ENCODE peak calls at places on chromosome 10, in six cellular contexts. I, B, R, H, N and F are unnamed samples. For H3K4me1, the result is how much of the 10 kb centered on the place peaks cover.

GRCh38 chr10:58412502-58412961 is 27.3 kb downstream of the TFAM start:
- DNase-seq in H (peak), R (no peak), I (peak), B (peak), N (no peak), F (no peak)

GRCh38 chr10:60572511-60573194 is 183.0 kb upstream of the ANK3 start:
- DNase-seq in I (no peak), B (no peak), R (no peak), H (peak), N (no peak), F (no peak)

GRCh38 chr10:113103131-113103830 is 153.2 kb downstream of the TCF7L2 start:
- DNase-seq in B (no peak), I (no peak), H (no peak), N (no peak), R (no peak), F (peak)

GRCh38 chr10:1461016-1461415 is 276.3 kb downstream of the ADARB2 start:
- DNase-seq in R (no peak), B (no peak), H (no peak), I (no peak), N (no peak), F (no peak)

GRCh38 chr10:62112325-62112724 is 156.3 kb downstream of the RTKN2 start:
- DNase-seq in B (no peak), H (no peak), R (no peak), I (no peak), N (no peak), F (no peak)

GRCh38 chr10:112375721-112376577 is 2.0 kb downstream of the ACSL5 start:
- DNase-seq in H (no peak), B (no peak), I (no peak), R (peak), N (peak), F (peak)

GRCh38 chr10:88478256-88478655 is 104.9 kb downstream of the RNLS start:
- DNase-seq in N (no peak), H (no peak), R (no peak), B (peak), I (no peak), F (no peak)

GRCh38 chr10:7789390-7789789 is 1.4 kb downstream of the ATP5F1C start:
- DNase-seq in B (no peak), I (no peak), N (no peak), H (no peak), R (no peak), F (no peak)

GRCh38 chr10:53786236-53786635 is 1013.7 kb upstream of the MBL2 start:
- DNase-seq in H (peak), N (no peak), R (no peak), I (no peak), B (no peak), F (no peak)

GRCh38 chr10:113960617-113961260 is 82.9 kb upstream of the ADRB1 start:
- DNase-seq in B (no peak), H (peak), R (no peak), I (no peak), N (no peak), F (no peak)

GRCh38 chr10:6815346-6815745 is 235.3 kb upstream of the PRKCQ start:
- DNase-seq in N (no peak), H (no peak), I (no peak), R (no peak), B (no peak), F (no peak)

GRCh38 chr10:72694476-72695369 is 2.8 kb downstream of the MCU start:
- DNase-seq in I (peak), N (no peak), R (no peak), B (no peak), H (peak), F (no peak)

GRCh38 chr10:21496285-21497176 is 29.0 kb downstream of the SKIDA1 start:
- DNase-seq in R (peak), H (peak), N (peak), B (no peak), I (peak), F (peak)

GRCh38 chr10:43209064-43209455 is 57.8 kb downstream of the RASGEF1A start:
- DNase-seq in I (no peak), R (peak), B (no peak), H (no peak), N (no peak), F (peak)

GRCh38 chr10:132962623-132963429 is 20.5 kb upstream of the CFAP46 start:
- DNase-seq in N (no peak), I (no peak), B (no peak), R (no peak), H (no peak), F (no peak)

GRCh38 chr10:78377362-78377761 is 343.7 kb downstream of the RPS24 start:
- DNase-seq in I (no peak), N (no peak), H (peak), R (no peak), B (no peak), F (no peak)

GRCh38 chr10:110918269-110918632 is 729 bp downstream of the BBIP1 start:
- DNase-seq in N (peak), R (peak), B (peak), H (peak), I (peak), F (peak)

GRCh38 chr10:95304463-95304862 is 13.7 kb upstream of the PDLIM1 start:
- DNase-seq in H (peak), N (no peak), R (no peak), B (no peak), I (no peak), F (no peak)

GRCh38 chr10:62616885-62617635 is 187.5 kb upstream of the ADO start:
- DNase-seq in I (no peak), R (no peak), B (no peak), H (no peak), N (no peak), F (no peak)

GRCh38 chr10:25257646-25258045 is 82.8 kb downstream of the GPR158 start:
- DNase-seq in I (no peak), B (no peak), N (no peak), R (no peak), H (no peak), F (no peak)

GRCh38 chr10:130430291-130430690 is 294.1 kb downstream of the GLRX3 start:
- DNase-seq in H (no peak), B (no peak), I (no peak), N (no peak), R (no peak), F (no peak)

GRCh38 chr10:70461397-70462348 is 16.9 kb upstream of the PALD1 start:
- DNase-seq in I (peak), H (peak), N (peak), R (peak), B (no peak), F (no peak)

GRCh38 chr10:84820121-84820520 is 491.7 kb downstream of the CCSER2 start:
- DNase-seq in R (no peak), I (no peak), B (no peak), H (no peak), N (no peak), F (no peak)

GRCh38 chr10:10774416-10774815 is 243.3 kb upstream of the CELF2 start:
- DNase-seq in R (no peak), B (no peak), I (no peak), H (no peak), N (no peak), F (no peak)

GRCh38 chr10:69807696-69808095 is 6.0 kb downstream of the COL13A1 start:
- DNase-seq in I (no peak), B (no peak), R (no peak), N (no peak), H (no peak), F (no peak)

GRCh38 chr10:89522463-89522862 is 12.9 kb downstream of the SLC16A12 start:
- DNase-seq in B (no peak), R (no peak), N (no peak), H (no peak), I (no peak), F (no peak)

GRCh38 chr10:79254333-79255006 is 92.8 kb upstream of the PPIF start:
- DNase-seq in B (no peak), H (no peak), N (no peak), R (no peak), I (no peak), F (no peak)

GRCh38 chr10:83375274-83375673 is 764.0 kb upstream of the GHITM start:
- DNase-seq in B (no peak), I (no peak), H (no peak), R (no peak), N (no peak), F (no peak)

GRCh38 chr10:74593470-74593869 is 232.9 kb upstream of the KAT6B start:
- DNase-seq in I (no peak), H (no peak), R (peak), N (no peak), B (no peak), F (no peak)

GRCh38 chr10:35217458-35217857 is 90.8 kb downstream of the CREM start:
- DNase-seq in N (no peak), B (no peak), R (peak), I (no peak), H (no peak), F (no peak)

GRCh38 chr10:91617073-91617580 is 15.7 kb downstream of the PPP1R3C start:
- DNase-seq in R (no peak), B (no peak), N (no peak), I (no peak), H (no peak), F (no peak)

GRCh38 chr10:76033457-76034196 is 602.2 kb downstream of the LRMDA start:
- DNase-seq in I (peak), R (no peak), N (no peak), B (no peak), H (peak), F (no peak)
- TF ChIP-seq CTCF in I (no peak), R (no peak), N (no peak), B (no peak), H (peak), F (no peak)

GRCh38 chr10:118341678-118342637 is at the start of gene FAM204A:
- DNase-seq in H (peak), B (peak), I (peak), N (peak), R (peak), F (peak)
- H3K4me1 ChIP-seq in H (under half), B (under half), I (under half), N (under half), R (under half), F (under half)

DNA sequence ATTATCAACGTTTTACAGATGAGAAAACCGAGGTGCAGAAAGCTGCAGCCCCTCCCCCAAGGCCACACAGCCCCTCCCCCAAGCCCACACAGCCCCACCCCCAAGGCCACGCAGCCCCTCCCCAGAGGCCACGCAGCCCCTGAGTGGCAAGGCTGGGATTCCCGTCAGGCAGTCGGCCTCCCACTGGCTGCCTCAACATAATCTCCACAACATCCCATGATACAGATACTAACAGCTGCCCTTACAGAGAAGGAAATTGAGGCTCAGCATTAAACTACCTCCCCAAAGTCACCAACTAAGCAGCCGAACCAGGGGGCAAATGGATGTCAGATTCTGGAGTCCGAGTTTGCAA is 15.9 kb downstream of the SH3PXD2A start:
- DNase-seq in N (no peak), H (no peak), R (peak), I (no peak), B (no peak), F (peak)
- H3K27ac ChIP-seq in N (no peak), H (no peak), R (no peak), I (no peak), B (peak), F (no peak)

GRCh38 chr10:101353692-101354583 is at the start of gene BTRC:
- DNase-seq in H (peak), I (peak), B (peak), R (peak), N (peak), F (peak)
- TF ChIP-seq CTCF in H (peak), I (no peak), B (no peak), R (no peak), N (peak), F (no peak)

GRCh38 chr10:96988421-96988820 is 156.3 kb downstream of the LCOR start:
- DNase-seq in N (no peak), R (no peak), I (no peak), H (no peak), B (no peak), F (no peak)
- H3K4me1 ChIP-seq in N (under half), R (under half), I (under half), H (under half), B (under half), F (under half)